ENCODE peak calls at places on chromosomes 3 and 15, in five cellular contexts. One of them, this sample, is unnamed.

GRCh38 chr15:36753173-36753572 is 173.7 kb downstream of the CDIN1 start:
- DNase-seq in HepG2: no peak
- DNase-seq in SK-N-SH: no peak
- DNase-seq in HCT116: no peak
- DNase-seq in GM12878: no peak
- DNase-seq in this sample: no peak

GRCh38 chr3:194086251-194087075 is 49.5 kb upstream of the HES1 start:
- DNase-seq in HepG2: no peak
- DNase-seq in SK-N-SH: no peak
- DNase-seq in HCT116: no peak
- DNase-seq in GM12878: no peak
- DNase-seq in this sample: no peak

GRCh38 chr3:138916824-138917223 is 30.1 kb downstream of the FOXL2 start:
- DNase-seq in HepG2: no peak
- DNase-seq in SK-N-SH: no peak
- DNase-seq in HCT116: no peak
- DNase-seq in GM12878: no peak
- DNase-seq in this sample: peak; percentile 73

GRCh38 chr3:52532517-52532837 is 1.2 kb downstream of the NT5DC2 start:
- DNase-seq in HepG2: peak; percentile 69
- DNase-seq in SK-N-SH: peak; percentile 70
- DNase-seq in HCT116: no peak
- DNase-seq in GM12878: no peak
- DNase-seq in this sample: no peak

GRCh38 chr3:131717493-131717892 is 214.7 kb upstream of the MRPL3 start:
- DNase-seq in HepG2: no peak
- DNase-seq in SK-N-SH: no peak
- DNase-seq in HCT116: no peak
- DNase-seq in GM12878: no peak
- DNase-seq in this sample: no peak

GRCh38 chr3:113783463-113783862 is 36.6 kb downstream of the ATP6V1A start:
- DNase-seq in HepG2: no peak
- DNase-seq in SK-N-SH: no peak
- DNase-seq in HCT116: no peak
- DNase-seq in GM12878: no peak
- DNase-seq in this sample: no peak

GRCh38 chr3:53881691-53882593 is at the start of gene ACTR8:
- DNase-seq in HepG2: peak; percentile 71
- DNase-seq in SK-N-SH: peak; percentile 97
- DNase-seq in HCT116: peak; percentile 58
- DNase-seq in GM12878: peak; percentile 57
- DNase-seq in this sample: peak; percentile 64

GRCh38 chr3:186406669-186407635 is 44.9 kb upstream of the DGKG start:
- DNase-seq in HepG2: no peak
- DNase-seq in SK-N-SH: no peak
- DNase-seq in HCT116: no peak
- DNase-seq in GM12878: no peak
- DNase-seq in this sample: no peak

GRCh38 chr3:105775368-105775767 is 93.4 kb downstream of the CBLB start:
- DNase-seq in HepG2: no peak
- DNase-seq in SK-N-SH: no peak
- DNase-seq in HCT116: no peak
- DNase-seq in GM12878: no peak
- DNase-seq in this sample: no peak

GRCh38 chr3:187247398-187247797 is 44.1 kb downstream of the MASP1 start:
- DNase-seq in HepG2: no peak
- DNase-seq in SK-N-SH: no peak
- DNase-seq in HCT116: no peak
- DNase-seq in GM12878: no peak
- DNase-seq in this sample: no peak

GRCh38 chr15:71691700-71692417 is 118.5 kb upstream of the NR2E3 start:
- DNase-seq in HepG2: no peak
- DNase-seq in SK-N-SH: no peak
- DNase-seq in HCT116: no peak
- DNase-seq in GM12878: no peak
- DNase-seq in this sample: peak; percentile 87

GRCh38 chr3:195236801-195237570 is 34.0 kb downstream of the XXYLT1 start:
- DNase-seq in HepG2: no peak
- DNase-seq in SK-N-SH: no peak
- DNase-seq in HCT116: no peak
- DNase-seq in GM12878: no peak
- DNase-seq in this sample: no peak

GRCh38 chr15:98420837-98421236 is 227.5 kb upstream of the IGF1R start:
- DNase-seq in HepG2: no peak
- DNase-seq in SK-N-SH: peak; percentile 25
- DNase-seq in HCT116: no peak
- DNase-seq in GM12878: no peak
- DNase-seq in this sample: no peak

GRCh38 chr3:172530566-172530965 is 7.3 kb upstream of the TNFSF10 start:
- DNase-seq in HepG2: no peak
- DNase-seq in SK-N-SH: no peak
- DNase-seq in HCT116: no peak
- DNase-seq in GM12878: no peak
- DNase-seq in this sample: no peak
- TF ChIP-seq JUND in HepG2: no peak
- TF ChIP-seq JUND in SK-N-SH: no peak
- TF ChIP-seq JUND in HCT116: no peak
- TF ChIP-seq JUND in GM12878: no peak
- TF ChIP-seq JUND in this sample: no peak

DNA sequence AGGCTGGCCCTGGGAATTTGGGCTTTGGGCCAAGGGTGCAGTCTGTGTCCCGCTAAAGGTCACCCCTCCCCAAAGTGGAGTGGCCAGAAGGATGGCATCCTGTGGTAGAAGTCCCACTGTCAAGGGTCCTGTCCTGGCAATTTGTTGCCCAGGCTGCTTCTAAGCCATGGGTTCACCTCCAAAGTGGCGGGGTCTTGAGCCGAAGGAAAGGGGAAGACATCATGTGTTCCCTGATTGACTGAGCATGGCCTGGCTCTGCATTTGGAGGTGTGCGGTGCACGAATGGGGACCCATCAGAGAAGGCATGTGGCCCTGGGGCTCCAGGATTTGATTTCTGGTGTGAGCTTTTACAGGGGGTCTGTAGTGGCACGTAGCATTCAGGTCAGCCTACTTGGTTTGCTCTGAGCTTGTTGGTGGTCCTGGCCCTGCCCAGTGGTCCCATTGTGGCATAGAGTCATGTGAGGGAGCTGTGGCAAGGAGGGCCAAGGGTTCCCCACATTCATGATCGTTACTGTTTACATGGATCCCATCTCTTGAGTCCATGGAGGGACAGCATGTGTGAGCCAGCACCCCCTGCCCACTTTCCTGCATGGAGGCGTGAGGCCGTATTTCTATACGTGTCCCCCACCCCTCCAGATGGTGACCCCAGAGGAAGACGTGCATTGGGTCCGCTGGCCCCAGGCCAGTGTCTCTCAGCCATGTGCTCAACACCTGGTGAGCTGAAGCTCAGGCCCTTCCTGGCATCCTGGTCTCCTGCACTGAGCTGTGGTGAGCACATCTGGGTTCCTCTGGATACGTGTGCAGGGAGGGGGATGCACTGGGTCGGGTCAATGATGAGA is 225.1 kb downstream of the SNRPN start:
- DNase-seq in HepG2: no peak
- DNase-seq in SK-N-SH: no peak
- DNase-seq in HCT116: no peak
- DNase-seq in GM12878: no peak
- DNase-seq in this sample: no peak
- TF ChIP-seq JUND in HepG2: no peak
- TF ChIP-seq JUND in SK-N-SH: no peak
- TF ChIP-seq JUND in HCT116: no peak
- TF ChIP-seq JUND in GM12878: no peak
- TF ChIP-seq JUND in this sample: no peak

GRCh38 chr3:189229421-189229820 is 57.6 kb downstream of the TPRG1 start:
- DNase-seq in HepG2: no peak
- DNase-seq in SK-N-SH: no peak
- DNase-seq in HCT116: no peak
- DNase-seq in GM12878: no peak
- DNase-seq in this sample: no peak
- TF ChIP-seq JUND in HepG2: no peak
- TF ChIP-seq JUND in SK-N-SH: no peak
- TF ChIP-seq JUND in HCT116: no peak
- TF ChIP-seq JUND in GM12878: no peak
- TF ChIP-seq JUND in this sample: no peak

DNA sequence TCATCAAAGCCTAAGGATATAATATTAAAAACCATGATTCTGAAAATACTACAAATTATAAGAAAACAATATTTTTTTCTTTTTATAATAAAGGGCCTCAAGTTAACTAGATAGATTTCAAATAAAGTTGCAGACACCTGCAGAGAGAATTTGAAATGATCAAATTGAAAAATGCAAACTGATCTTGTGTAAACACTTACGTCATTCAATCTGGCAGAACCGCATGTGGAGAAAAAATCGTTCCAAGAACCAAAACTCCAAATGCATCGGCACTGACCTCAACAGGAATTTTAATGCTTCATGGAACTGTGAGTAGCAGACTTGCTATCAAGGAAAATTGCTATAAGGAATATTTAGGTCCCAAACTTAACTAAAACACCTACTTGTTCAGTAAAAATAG is 17.2 kb downstream of the CPA3 start:
- DNase-seq in HepG2: no peak
- DNase-seq in SK-N-SH: no peak
- DNase-seq in HCT116: no peak
- DNase-seq in GM12878: no peak
- DNase-seq in this sample: peak; percentile 11
- TF ChIP-seq JUND in HepG2: no peak
- TF ChIP-seq JUND in SK-N-SH: no peak
- TF ChIP-seq JUND in HCT116: no peak
- TF ChIP-seq JUND in GM12878: no peak
- TF ChIP-seq JUND in this sample: no peak

GRCh38 chr15:70523192-70523591 is 240.2 kb downstream of the UACA start:
- DNase-seq in HepG2: no peak
- DNase-seq in SK-N-SH: no peak
- DNase-seq in HCT116: no peak
- DNase-seq in GM12878: no peak
- DNase-seq in this sample: no peak
- TF ChIP-seq JUND in HepG2: no peak
- TF ChIP-seq JUND in SK-N-SH: no peak
- TF ChIP-seq JUND in HCT116: no peak
- TF ChIP-seq JUND in GM12878: no peak
- TF ChIP-seq JUND in this sample: no peak

GRCh38 chr3:69118555-69118954 is 3.8 kb downstream of the LMOD3 start:
- DNase-seq in HepG2: no peak
- DNase-seq in SK-N-SH: no peak
- DNase-seq in HCT116: no peak
- DNase-seq in GM12878: no peak
- DNase-seq in this sample: no peak

GRCh38 chr3:69116897-69117296 is 5.5 kb downstream of the LMOD3 start:
- DNase-seq in HepG2: no peak
- DNase-seq in SK-N-SH: no peak
- DNase-seq in HCT116: peak; percentile 36
- DNase-seq in GM12878: no peak
- DNase-seq in this sample: peak; percentile 33

GRCh38 chr3:69115731-69116130 is 6.7 kb downstream of the LMOD3 start:
- DNase-seq in HepG2: no peak
- DNase-seq in SK-N-SH: no peak
- DNase-seq in HCT116: no peak
- DNase-seq in GM12878: no peak
- DNase-seq in this sample: no peak

GRCh38 chr3:69113536-69113935 is 8.9 kb downstream of the LMOD3 start:
- DNase-seq in HepG2: no peak
- DNase-seq in SK-N-SH: peak; percentile 14
- DNase-seq in HCT116: no peak
- DNase-seq in GM12878: no peak
- DNase-seq in this sample: no peak

GRCh38 chr3:69116162-69116561 is 6.2 kb downstream of the LMOD3 start:
- DNase-seq in HepG2: no peak
- DNase-seq in SK-N-SH: no peak
- DNase-seq in HCT116: no peak
- DNase-seq in GM12878: no peak
- DNase-seq in this sample: no peak
- TF ChIP-seq JUND in HepG2: no peak
- TF ChIP-seq JUND in SK-N-SH: no peak
- TF ChIP-seq JUND in HCT116: no peak
- TF ChIP-seq JUND in GM12878: no peak
- TF ChIP-seq JUND in this sample: no peak

GRCh38 chr15:29821416-29822099 is 710 bp downstream of the TJP1 start:
- DNase-seq in HepG2: peak; percentile 74
- DNase-seq in SK-N-SH: peak; percentile 80
- DNase-seq in HCT116: peak; percentile 70
- DNase-seq in GM12878: no peak
- DNase-seq in this sample: peak; percentile 80

GRCh38 chr15:29822100-29822684 is at the start of gene TJP1:
- DNase-seq in HepG2: peak; percentile 39
- DNase-seq in SK-N-SH: peak; percentile 95
- DNase-seq in HCT116: no peak
- DNase-seq in GM12878: no peak
- DNase-seq in this sample: peak; percentile 87

GRCh38 chr15:29825205-29825604 is 2.9 kb upstream of the TJP1 start:
- DNase-seq in HepG2: no peak
- DNase-seq in SK-N-SH: no peak
- DNase-seq in HCT116: no peak
- DNase-seq in GM12878: peak; percentile 17
- DNase-seq in this sample: no peak

GRCh38 chr15:29820802-29821160 is 1.5 kb downstream of the TJP1 start:
- DNase-seq in HepG2: no peak
- DNase-seq in SK-N-SH: no peak
- DNase-seq in HCT116: no peak
- DNase-seq in GM12878: no peak
- DNase-seq in this sample: no peak

GRCh38 chr15:29822685-29823459 is 604 bp upstream of the TJP1 start:
- DNase-seq in HepG2: peak; percentile 66
- DNase-seq in SK-N-SH: no peak
- DNase-seq in HCT116: peak; percentile 52
- DNase-seq in GM12878: no peak
- DNase-seq in this sample: no peak
- TF ChIP-seq JUND in HepG2: no peak
- TF ChIP-seq JUND in SK-N-SH: no peak
- TF ChIP-seq JUND in HCT116: no peak
- TF ChIP-seq JUND in GM12878: no peak
- TF ChIP-seq JUND in this sample: no peak

This sample was measured in T47D.